ENCODE peak calls at places on chromosomes 5 and 9, in five cellular contexts. One of them, this sample, is unnamed.
A peak's percentile ranks its signal among the peaks of the same experiment; 100 is the strongest.

GRCh38 chr9:75964431-75964830 is 74.0 kb downstream of the PCSK5 start:
- DNase-seq in K562: no peak
- DNase-seq in HepG2: peak; percentile 2
- DNase-seq in GM12878: no peak
- DNase-seq in SK-N-SH: no peak
- DNase-seq in this sample: no peak

GRCh38 chr5:149552038-149552494 is 827 bp upstream of the CSNK1A1 start:
- DNase-seq in K562: no peak
- DNase-seq in HepG2: no peak
- DNase-seq in GM12878: no peak
- DNase-seq in SK-N-SH: no peak
- DNase-seq in this sample: no peak

GRCh38 chr5:36073595-36074216 is 7.0 kb upstream of the UGT3A2 start:
- DNase-seq in K562: no peak
- DNase-seq in HepG2: peak; percentile 38
- DNase-seq in GM12878: no peak
- DNase-seq in SK-N-SH: no peak
- DNase-seq in this sample: peak; percentile 43

GRCh38 chr9:16608906-16609305 is 261.6 kb downstream of the BNC2 start:
- DNase-seq in K562: no peak
- DNase-seq in HepG2: no peak
- DNase-seq in GM12878: no peak
- DNase-seq in SK-N-SH: no peak
- DNase-seq in this sample: no peak

GRCh38 chr5:56264417-56265025 is 31.4 kb upstream of the ANKRD55 start:
- DNase-seq in K562: peak; percentile 59
- DNase-seq in HepG2: peak; percentile 59
- DNase-seq in GM12878: no peak
- DNase-seq in SK-N-SH: peak; percentile 56
- DNase-seq in this sample: peak; percentile 2

GRCh38 chr9:38062498-38063362 is 6.3 kb downstream of the SHB start:
- DNase-seq in K562: peak; percentile 68
- DNase-seq in HepG2: peak; percentile 87
- DNase-seq in GM12878: no peak
- DNase-seq in SK-N-SH: no peak
- DNase-seq in this sample: no peak

GRCh38 chr5:72018158-72018803 is 89.0 kb upstream of the MAP1B start:
- DNase-seq in K562: peak; percentile 69
- DNase-seq in HepG2: peak; percentile 39
- DNase-seq in GM12878: peak; percentile 26
- DNase-seq in SK-N-SH: peak; percentile 39
- DNase-seq in this sample: peak; percentile 25

GRCh38 chr5:55236800-55237199 is 3.4 kb upstream of the CCNO start:
- DNase-seq in K562: no peak
- DNase-seq in HepG2: no peak
- DNase-seq in GM12878: no peak
- DNase-seq in SK-N-SH: no peak
- DNase-seq in this sample: no peak

GRCh38 chr5:78533356-78533755 is 115.2 kb downstream of the LHFPL2 start:
- DNase-seq in K562: peak; percentile 31
- DNase-seq in HepG2: peak; percentile 30
- DNase-seq in GM12878: no peak
- DNase-seq in SK-N-SH: no peak
- DNase-seq in this sample: no peak

GRCh38 chr5:154107729-154108128 is 69.0 kb downstream of the MFAP3 start:
- DNase-seq in K562: no peak
- DNase-seq in HepG2: no peak
- DNase-seq in GM12878: no peak
- DNase-seq in SK-N-SH: no peak
- DNase-seq in this sample: no peak

GRCh38 chr5:179338123-179338676 is 7.1 kb downstream of the ADAMTS2 start:
- DNase-seq in K562: no peak
- DNase-seq in HepG2: no peak
- DNase-seq in GM12878: no peak
- DNase-seq in SK-N-SH: no peak
- DNase-seq in this sample: no peak

GRCh38 chr5:173963867-173964429 is 25.0 kb upstream of the C5orf47 start:
- DNase-seq in K562: no peak
- DNase-seq in HepG2: no peak
- DNase-seq in GM12878: no peak
- DNase-seq in SK-N-SH: peak; percentile 83
- DNase-seq in this sample: no peak

GRCh38 chr5:152187668-152188067 is 217.4 kb downstream of the NMUR2 start:
- DNase-seq in K562: no peak
- DNase-seq in HepG2: no peak
- DNase-seq in GM12878: no peak
- DNase-seq in SK-N-SH: no peak
- DNase-seq in this sample: no peak

GRCh38 chr5:13944564-13945195 is at the start of gene DNAH5:
- DNase-seq in K562: no peak
- DNase-seq in HepG2: no peak
- DNase-seq in GM12878: no peak
- DNase-seq in SK-N-SH: no peak
- DNase-seq in this sample: no peak

GRCh38 chr5:35830587-35830986 is 26.1 kb upstream of the IL7R start:
- DNase-seq in K562: no peak
- DNase-seq in HepG2: no peak
- DNase-seq in GM12878: no peak
- DNase-seq in SK-N-SH: no peak
- DNase-seq in this sample: no peak

GRCh38 chr5:146130440-146131045 is 25.2 kb upstream of the PLAC8L1 start:
- DNase-seq in K562: no peak
- DNase-seq in HepG2: peak; percentile 4
- DNase-seq in GM12878: no peak
- DNase-seq in SK-N-SH: no peak
- DNase-seq in this sample: no peak

GRCh38 chr9:94817291-94818195 is 91.0 kb downstream of the AOPEP start:
- DNase-seq in K562: no peak
- DNase-seq in HepG2: no peak
- DNase-seq in GM12878: no peak
- DNase-seq in SK-N-SH: no peak
- DNase-seq in this sample: no peak

GRCh38 chr9:18676501-18676900 is 202.5 kb downstream of the ADAMTSL1 start:
- DNase-seq in K562: no peak
- DNase-seq in HepG2: no peak
- DNase-seq in GM12878: no peak
- DNase-seq in SK-N-SH: no peak
- DNase-seq in this sample: no peak

DNA sequence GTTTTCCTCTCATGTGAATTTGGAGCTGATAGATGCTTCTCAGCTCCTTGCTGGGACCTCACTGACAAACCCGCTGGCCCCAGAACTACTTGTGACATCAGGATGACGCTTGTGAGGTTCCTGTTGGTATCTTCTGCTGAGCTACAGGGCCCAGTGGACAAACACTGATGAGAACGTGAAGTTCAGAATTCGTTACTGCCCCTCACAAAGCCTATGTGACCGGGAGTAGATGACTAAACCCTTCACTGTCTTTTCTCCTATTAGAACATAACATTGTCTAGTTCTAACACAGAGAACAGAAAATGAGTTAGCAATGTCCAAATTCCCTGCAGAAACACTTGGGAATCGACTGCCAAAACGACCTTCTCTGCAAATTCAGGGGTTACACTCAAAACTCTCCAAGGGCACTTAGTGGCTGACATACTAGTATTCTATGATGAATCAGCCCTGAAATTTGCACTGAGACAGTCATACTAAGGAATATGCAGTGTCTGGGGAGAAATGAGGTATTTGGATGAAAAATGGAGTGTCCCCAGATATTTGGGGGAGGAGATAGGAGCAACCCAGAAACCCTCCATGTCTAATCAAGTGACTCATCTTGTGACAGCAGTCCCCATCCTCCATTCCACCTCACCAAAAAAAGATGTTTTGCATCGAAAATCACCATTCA is 143.2 kb upstream of the TRIM32 start:
- DNase-seq in K562: no peak
- DNase-seq in HepG2: no peak
- DNase-seq in GM12878: no peak
- DNase-seq in SK-N-SH: no peak
- DNase-seq in this sample: no peak
- TF ChIP-seq GABPA in K562: no peak
- TF ChIP-seq GABPA in HepG2: no peak
- TF ChIP-seq GABPA in GM12878: no peak
- TF ChIP-seq GABPA in SK-N-SH: no peak
- TF ChIP-seq GABPA in this sample: no peak

GRCh38 chr5:7251127-7251526 is 144.8 kb upstream of the ADCY2 start:
- DNase-seq in K562: no peak
- DNase-seq in HepG2: no peak
- DNase-seq in GM12878: no peak
- DNase-seq in SK-N-SH: no peak
- DNase-seq in this sample: peak; percentile 73

GRCh38 chr5:7250004-7250403 is 145.9 kb upstream of the ADCY2 start:
- DNase-seq in K562: no peak
- DNase-seq in HepG2: no peak
- DNase-seq in GM12878: no peak
- DNase-seq in SK-N-SH: no peak
- DNase-seq in this sample: no peak

GRCh38 chr5:7245401-7245800 is 150.5 kb upstream of the ADCY2 start:
- DNase-seq in K562: no peak
- DNase-seq in HepG2: no peak
- DNase-seq in GM12878: no peak
- DNase-seq in SK-N-SH: no peak
- DNase-seq in this sample: no peak

GRCh38 chr5:7246312-7246711 is 149.6 kb upstream of the ADCY2 start:
- DNase-seq in K562: no peak
- DNase-seq in HepG2: no peak
- DNase-seq in GM12878: no peak
- DNase-seq in SK-N-SH: no peak
- DNase-seq in this sample: no peak

GRCh38 chr5:7250609-7251008 is 145.3 kb upstream of the ADCY2 start:
- DNase-seq in K562: no peak
- DNase-seq in HepG2: no peak
- DNase-seq in GM12878: no peak
- DNase-seq in SK-N-SH: no peak
- DNase-seq in this sample: peak; percentile 28
- TF ChIP-seq REST in K562: no peak
- TF ChIP-seq REST in HepG2: no peak
- TF ChIP-seq REST in GM12878: no peak
- TF ChIP-seq REST in SK-N-SH: no peak
- TF ChIP-seq REST in this sample: no peak

DNA sequence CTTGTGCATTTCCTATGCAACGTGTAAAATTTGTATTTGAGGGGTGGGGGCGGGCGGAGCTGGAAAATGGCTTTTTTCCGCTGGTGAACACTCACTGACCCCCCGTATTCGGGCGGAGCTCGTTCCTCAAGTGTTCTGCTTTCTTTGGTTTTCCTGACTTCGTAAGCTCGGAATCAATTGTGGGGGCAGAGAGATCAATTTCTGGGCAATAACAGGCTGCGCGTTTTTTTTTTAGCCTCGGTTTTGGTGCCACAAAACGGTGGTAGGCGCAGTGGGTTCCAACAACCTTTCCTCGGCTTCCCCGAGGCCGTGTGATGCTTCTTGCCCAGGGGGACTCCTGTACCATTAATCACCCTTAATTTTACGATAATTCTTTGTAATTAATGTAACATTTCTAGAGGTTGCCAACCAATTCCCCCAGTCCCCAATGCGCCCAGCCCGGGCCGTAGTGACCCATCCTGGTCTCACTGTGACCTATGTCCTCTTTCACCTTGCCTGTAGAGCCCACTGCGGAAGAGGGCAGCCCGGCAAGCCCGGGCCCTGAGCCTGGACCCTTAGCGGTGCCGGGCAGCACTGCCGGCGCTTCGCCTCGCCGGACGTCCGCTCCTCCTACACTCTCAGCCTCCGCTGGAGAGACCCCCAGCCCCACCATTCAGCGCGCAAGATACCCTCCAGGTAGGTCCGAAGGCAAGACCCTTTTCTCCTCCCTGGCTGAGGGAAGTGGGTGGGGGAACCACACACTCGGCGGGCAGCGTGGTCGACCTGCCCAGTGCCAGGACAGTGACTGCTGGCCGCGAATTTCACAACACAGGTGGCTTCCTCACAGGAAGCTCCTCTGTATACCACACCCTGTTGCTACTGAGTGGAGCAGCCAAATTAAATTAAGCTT is 3.7 kb downstream of the NR4A3 start:
- DNase-seq in K562: no peak
- DNase-seq in HepG2: no peak
- DNase-seq in GM12878: no peak
- DNase-seq in SK-N-SH: no peak
- DNase-seq in this sample: peak; percentile 11
- H3K4me3 ChIP-seq in K562: no peak overlapping the region
- H3K4me3 ChIP-seq in HepG2: peak overlapping the region; percentile 66
- H3K4me3 ChIP-seq in GM12878: peak overlapping the region; percentile 91
- H3K4me3 ChIP-seq in SK-N-SH: no peak overlapping the region
- H3K4me3 ChIP-seq in this sample: peak overlapping the region; percentile 85

DNA sequence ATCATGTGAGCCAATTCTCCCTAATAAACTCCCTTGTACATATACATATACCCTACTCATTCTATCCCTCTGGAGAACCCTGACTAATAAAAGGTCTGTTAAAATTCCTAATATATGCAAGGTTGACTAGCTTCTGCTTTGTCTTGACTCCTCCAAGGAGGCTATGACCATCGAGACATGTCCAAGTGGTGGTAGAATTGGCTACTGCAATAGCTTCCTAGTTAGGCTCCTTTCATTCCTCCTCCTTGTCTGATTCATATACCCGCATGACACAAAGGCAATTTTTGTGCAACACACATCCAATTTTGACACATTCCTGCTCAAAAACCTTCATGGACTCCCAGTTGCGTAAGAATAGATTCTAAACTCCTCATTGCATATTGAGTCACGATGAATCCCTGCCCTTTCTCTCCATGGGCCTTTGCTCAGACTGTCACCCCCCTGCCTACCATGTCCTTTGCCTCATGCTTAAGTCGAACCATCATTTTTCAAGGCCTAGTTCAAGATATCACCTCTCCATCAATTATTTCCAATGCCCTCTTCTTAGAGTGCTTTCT is 344.5 kb downstream of the ACTL7B start:
- DNase-seq in K562: no peak
- DNase-seq in HepG2: no peak
- DNase-seq in GM12878: no peak
- DNase-seq in SK-N-SH: no peak
- DNase-seq in this sample: no peak
- TF ChIP-seq GABPA in K562: no peak
- TF ChIP-seq GABPA in HepG2: no peak
- TF ChIP-seq GABPA in GM12878: no peak
- TF ChIP-seq GABPA in SK-N-SH: no peak
- TF ChIP-seq GABPA in this sample: no peak

GRCh38 chr9:115643948-115644727 is 509.5 kb upstream of the PAPPA start:
- DNase-seq in K562: no peak
- DNase-seq in HepG2: no peak
- DNase-seq in GM12878: no peak
- DNase-seq in SK-N-SH: no peak
- DNase-seq in this sample: no peak
- TF ChIP-seq REST in K562: no peak
- TF ChIP-seq REST in HepG2: no peak
- TF ChIP-seq REST in GM12878: no peak
- TF ChIP-seq REST in SK-N-SH: no peak
- TF ChIP-seq REST in this sample: no peak

DNA sequence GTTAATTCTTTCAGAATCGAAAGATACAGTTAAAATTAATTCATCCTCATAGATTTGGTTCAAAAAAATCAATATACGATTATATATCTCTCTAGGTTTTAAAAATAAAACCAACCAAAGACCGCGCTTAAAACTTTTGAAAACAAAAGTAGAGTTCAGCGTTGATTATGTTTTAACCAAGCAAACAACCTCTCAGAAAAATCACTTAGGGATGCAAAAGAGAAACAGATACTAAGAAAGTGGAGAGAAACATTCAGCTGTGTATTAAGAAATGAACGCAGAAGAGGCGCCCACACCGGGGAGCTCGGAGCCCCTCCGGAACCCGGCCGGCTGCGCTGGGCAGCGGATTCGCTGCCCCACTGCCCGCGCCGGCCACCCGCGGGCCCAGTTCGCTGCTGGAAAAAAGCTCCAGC is 1.4 kb downstream of the PITX1 start:
- DNase-seq in K562: no peak
- DNase-seq in HepG2: no peak
- DNase-seq in GM12878: no peak
- DNase-seq in SK-N-SH: no peak
- DNase-seq in this sample: no peak
- H3K4me3 ChIP-seq in K562: peak overlapping the region; percentile 99
- H3K4me3 ChIP-seq in HepG2: peak overlapping the region; percentile 83
- H3K4me3 ChIP-seq in GM12878: no peak overlapping the region
- H3K4me3 ChIP-seq in SK-N-SH: no peak overlapping the region
- H3K4me3 ChIP-seq in this sample: peak overlapping the region; percentile 52